ENCODE peak calls at places on chromosomes 6 and 20, in four cellular contexts. X is EL, Y is M059J, S is NCI-H1417. M is an unnamed sample.

GRCh38 chr20:34083137-34083536 is 28.9 kb downstream of the EIF2S2 start:
- DNase-seq in Y (peak), X (peak), S (no peak), M (peak)

GRCh38 chr20:41029150-41029872 is 689 bp downstream of the TOP1 start:
- DNase-seq in X (peak), Y (peak), S (peak), M (peak)

GRCh38 chr20:43731927-43732326 is 5.1 kb upstream of the GTSF1L start:
- DNase-seq in S (no peak), X (no peak), Y (peak), M (no peak)

GRCh38 chr6:107047807-107048206 is 19.8 kb downstream of the MTRES1 start:
- DNase-seq in X (no peak), S (no peak), Y (no peak), M (no peak)

GRCh38 chr6:33490198-33490597 is 35.8 kb downstream of the ZBTB9 start:
- DNase-seq in Y (peak), X (no peak), S (peak), M (no peak)

GRCh38 chr20:10381477-10381876 is 52.5 kb downstream of the MKKS start:
- DNase-seq in X (no peak), S (peak), Y (peak), M (peak)

GRCh38 chr20:21101453-21102251 is 4.5 kb downstream of the LINC00237 start:
- DNase-seq in X (no peak), S (peak), Y (peak), M (peak)

GRCh38 chr6:97394160-97394748 is 111.2 kb upstream of the MMS22L start:
- DNase-seq in S (peak), Y (peak), X (peak), M (peak)

GRCh38 chr6:136763716-136764521 is 28.4 kb downstream of the MAP3K5 start:
- DNase-seq in X (no peak), Y (no peak), S (no peak), M (no peak)

GRCh38 chr20:50915424-50915823 is 15.8 kb downstream of the ADNP start:
- DNase-seq in X (peak), Y (no peak), S (no peak), M (no peak)

M was measured in Daoy.